ENCODE peak calls at places on chromosomes 13 and 19, in eight cellular contexts. J is fibroblast of lung; Y is CD4-positive, alpha-beta T cell; I is neural crest cell; F is coronary artery; W is thoracic aorta; X is IMR-90; A is foreskin fibroblast. D is an unnamed sample.

GRCh38 chr13:82847595-82847994 is 1034.7 kb downstream of the SLITRK1 start:
- DNase-seq in X (no peak), Y (no peak), I (no peak), J (no peak), F (no peak), W (no peak), A (no peak), D (no peak)

GRCh38 chr13:50644081-50644871 is 199.2 kb downstream of the DLEU7 start:
- DNase-seq in J (no peak), F (no peak), X (no peak), A (no peak), I (no peak), Y (no peak), W (no peak), D (no peak)

GRCh38 chr19:10971107-10971715 is 10.4 kb downstream of the SMARCA4 start:
- DNase-seq in W (no peak), J (no peak), Y (no peak), X (no peak), F (no peak), I (no peak), A (no peak), D (no peak)

GRCh38 chr19:48445256-48445605 is 552 bp upstream of the GRWD1 start:
- DNase-seq in F (no peak), J (peak; percentile 95), Y (no peak), X (peak; percentile 94), I (no peak), W (no peak), A (peak; percentile 86), D (no peak)

GRCh38 chr13:74450976-74451375 is 316.8 kb upstream of the KLF12 start:
- DNase-seq in I (no peak), Y (no peak), A (no peak), W (no peak), J (peak; percentile 32), F (no peak), X (no peak), D (no peak)

GRCh38 chr13:100875392-100876043 is 200.9 kb upstream of the TMTC4 start:
- DNase-seq in F (no peak), A (peak; percentile 86), J (peak; percentile 93), X (peak; percentile 96), W (no peak), I (no peak), Y (no peak), D (peak; percentile 7)

GRCh38 chr13:26819067-26819466 is 58.5 kb upstream of the GPR12 start:
- DNase-seq in F (peak; percentile 24), I (no peak), Y (no peak), X (no peak), J (no peak), A (no peak), W (no peak), D (no peak)

GRCh38 chr13:113804017-113804702 is 45.1 kb downstream of the TMEM255B start:
- DNase-seq in I (no peak), A (no peak), X (no peak), Y (no peak), J (no peak), W (no peak), F (no peak), D (no peak)

GRCh38 chr13:25292301-25292700 is 5.0 kb upstream of the MTMR6 start:
- DNase-seq in X (peak; percentile 47), I (no peak), W (no peak), J (peak; percentile 27), Y (peak; percentile 17), F (no peak), A (peak; percentile 32), D (no peak)

GRCh38 chr13:30796132-30796832 is 60.9 kb downstream of the ALOX5AP start:
- DNase-seq in Y (no peak), I (no peak), X (peak; percentile 62), J (peak; percentile 59), A (peak; percentile 70), W (no peak), F (no peak), D (peak; percentile 45)

GRCh38 chr13:109790951-109791605 is 4.7 kb upstream of the IRS2 start:
- DNase-seq in A (no peak), I (peak; percentile 19), X (peak; percentile 41), Y (peak; percentile 27), F (no peak), J (peak; percentile 62), W (no peak), D (no peak)

GRCh38 chr19:12580180-12580694 is 29.0 kb upstream of the ZNF564 start:
- DNase-seq in W (no peak), A (peak; percentile 10), F (no peak), X (peak; percentile 89), J (no peak), Y (no peak), I (no peak), D (no peak)

GRCh38 chr19:11421607-11422098 is 2.5 kb upstream of the RGL3 start:
- DNase-seq in Y (no peak), I (peak; percentile 29), W (no peak), A (no peak), J (no peak), X (no peak), F (no peak), D (no peak)

GRCh38 chr13:45737571-45738002 is 35.5 kb downstream of the CBY2 start:
- DNase-seq in W (no peak), J (no peak), F (no peak), I (no peak), A (no peak), Y (no peak), X (no peak), D (no peak)

GRCh38 chr19:29666634-29667389 is 1.6 kb downstream of the PLEKHF1 start:
- DNase-seq in X (peak; percentile 64), W (no peak), Y (no peak), I (no peak), F (no peak), J (peak; percentile 76), A (peak; percentile 67), D (no peak)

GRCh38 chr13:22009500-22009899 is 338.6 kb downstream of the FGF9 start:
- DNase-seq in A (no peak), W (no peak), Y (no peak), J (no peak), F (no peak), X (no peak), I (no peak), D (no peak)

GRCh38 chr19:12156254-12157058 is at the start of gene ZNF625:
- DNase-seq in J (peak; percentile 87), W (peak; percentile 46), I (peak; percentile 89), Y (no peak), X (peak; percentile 87), A (peak; percentile 81), F (peak; percentile 91), D (peak; percentile 39)

GRCh38 chr13:99303863-99304521 is 3.2 kb downstream of the GPR183 start:
- DNase-seq in F (no peak), J (no peak), W (no peak), X (no peak), I (no peak), A (no peak), Y (peak; percentile 57), D (no peak)

GRCh38 chr13:80040219-80040976 is 300.5 kb downstream of the SPRY2 start:
- DNase-seq in I (no peak), J (peak; percentile 96), Y (no peak), F (no peak), X (peak; percentile 100), W (no peak), A (peak; percentile 99), D (no peak)

GRCh38 chr19:13029893-13030292 is 34.6 kb downstream of the NFIX start:
- DNase-seq in Y (no peak), J (no peak), I (no peak), X (no peak), A (no peak), W (no peak), F (no peak), D (no peak)

GRCh38 chr19:35859414-35859813 is 2.7 kb downstream of the KIRREL2 start:
- DNase-seq in F (no peak), Y (no peak), W (no peak), I (no peak), A (no peak), X (no peak), J (no peak), D (no peak)

GRCh38 chr13:97540696-97541095 is 106.7 kb downstream of the RAP2A start:
- DNase-seq in X (peak; percentile 28), W (no peak), F (no peak), A (no peak), I (no peak), J (peak; percentile 75), Y (no peak), D (no peak)

GRCh38 chr13:59145381-59145780 is 1018.3 kb downstream of the DIAPH3 start:
- DNase-seq in A (no peak), Y (no peak), W (no peak), X (no peak), I (no peak), F (no peak), J (no peak), D (no peak)

GRCh38 chr19:44643605-44644390 is at the start of gene PVR:
- DNase-seq in X (peak; percentile 77), Y (no peak), A (peak; percentile 67), J (peak; percentile 65), W (peak; percentile 26), I (peak; percentile 57), F (peak; percentile 83), D (no peak)
- TF ChIP-seq CTCF in X (no peak), Y (no peak), A (no peak), J (no peak), W (no peak), I (peak; percentile 30), F (no peak), D (no peak)

GRCh38 chr13:35164324-35164932 is 222.4 kb downstream of the NBEA start:
- DNase-seq in A (no peak), I (no peak), F (no peak), W (no peak), X (peak; percentile 27), J (peak; percentile 55), Y (no peak), D (peak; percentile 40)
- TF ChIP-seq CTCF in A (peak; percentile 38), I (peak; percentile 85), F (peak; percentile 54), W (peak; percentile 47), X (peak; percentile 61), J (peak; percentile 54), Y (peak; percentile 83), D (peak; percentile 51)

GRCh38 chr19:4448147-4448985 is 9.2 kb downstream of the UBXN6 start:
- DNase-seq in F (no peak), X (no peak), J (no peak), A (no peak), I (no peak), W (no peak), Y (no peak), D (no peak)

GRCh38 chr19:4449022-4449825 is 8.4 kb downstream of the UBXN6 start:
- DNase-seq in I (no peak), F (no peak), W (no peak), A (no peak), X (no peak), J (peak; percentile 60), Y (no peak), D (no peak)

GRCh38 chr19:4445963-4446668 is 11.5 kb downstream of the UBXN6 start:
- DNase-seq in X (no peak), J (no peak), A (no peak), I (no peak), W (no peak), Y (no peak), F (no peak), D (no peak)

GRCh38 chr19:4446801-4447200 is 10.8 kb downstream of the UBXN6 start:
- DNase-seq in W (no peak), J (no peak), X (no peak), A (no peak), I (no peak), F (no peak), Y (no peak), D (no peak)

GRCh38 chr19:4447327-4448146 is 10.1 kb downstream of the UBXN6 start:
- DNase-seq in W (no peak), J (no peak), A (no peak), Y (no peak), I (no peak), F (no peak), X (no peak), D (no peak)
- TF ChIP-seq CTCF in W (no peak), J (no peak), A (no peak), Y (no peak), I (no peak), F (no peak), X (no peak), D (no peak)

GRCh38 chr19:18254546-18255500 is 19.4 kb downstream of the IQCN start:
- DNase-seq in Y (no peak), F (no peak), A (no peak), X (no peak), J (no peak), I (no peak), W (no peak), D (no peak)
- TF ChIP-seq CTCF in Y (no peak), F (no peak), A (no peak), X (no peak), J (no peak), I (no peak), W (no peak), D (no peak)